ENCODE peak calls at places on chromosome 22, in eight cellular contexts. J is stimulated activated CD8-positive, alpha-beta memory T cell treated with anti-CD3 and anti-CD28 coated beads, Interleukin-4, amount 100 ng/mL, for 24 hours; U is EH; L is heart left ventricle; Q is ACHN; A is stimulated activated CD4-positive, alpha-beta T cell treated with anti-CD3 and anti-CD28 coated beads, Interleukin-1b, Interleukin-23, amount 100 ng/mL, for 1 hour; B is progenitor cell of endocrine pancreas; M is heart right ventricle. W is an unnamed sample.

GRCh38 chr22:26377170-26377825 is 51.8 kb upstream of the ASPHD2 start:
- DNase-seq in L (no peak), Q (no peak), J (no peak), A (no peak), B (no peak), U (no peak), M (no peak), W (no peak)

GRCh38 chr22:49663311-49663711 is 164.4 kb downstream of the BRD1 start:
- DNase-seq in L (no peak), B (no peak), M (no peak), A (no peak), U (no peak), Q (no peak), J (no peak), W (no peak)

GRCh38 chr22:31230871-31231621 is 18.9 kb downstream of the LIMK2 start:
- DNase-seq in A (no peak), Q (peak), L (no peak), U (peak), B (peak), J (no peak), M (peak), W (peak)

GRCh38 chr22:39282642-39283311 is 36.6 kb downstream of the RPL3 start:
- DNase-seq in Q (no peak), M (no peak), B (no peak), U (peak), A (no peak), L (peak), J (no peak), W (no peak)

GRCh38 chr22:49951001-49951677 is 9.4 kb upstream of the PIM3 start:
- DNase-seq in U (no peak), M (no peak), L (no peak), A (no peak), B (no peak), J (peak), Q (no peak), W (no peak)

GRCh38 chr22:36238348-36239149 is 778 bp downstream of the APOL2 start:
- DNase-seq in A (no peak), J (no peak), Q (no peak), U (no peak), B (no peak), M (no peak), L (peak), W (peak)

GRCh38 chr22:48900327-48900597 is 927.4 kb downstream of the BRD1 start:
- DNase-seq in U (no peak), Q (no peak), M (no peak), L (no peak), A (no peak), B (no peak), J (no peak), W (no peak)

GRCh38 chr22:24450600-24450999 is 23.2 kb downstream of the ADORA2A start:
- DNase-seq in M (no peak), L (peak), B (no peak), A (no peak), U (no peak), J (no peak), Q (no peak), W (peak)

GRCh38 chr22:30205281-30206115 is 41.1 kb downstream of the LIF start:
- DNase-seq in A (no peak), Q (peak), U (peak), M (peak), J (no peak), L (peak), B (no peak), W (peak)

GRCh38 chr22:32764330-32765116 is 37.0 kb upstream of the TIMP3 start:
- DNase-seq in A (no peak), L (peak), Q (no peak), B (no peak), U (peak), M (peak), J (no peak), W (no peak)

W was measured in BE2C.